ENCODE peak calls at places on chromosomes 11 and 22, in six cellular contexts. One of them, this sample, is unnamed.

GRCh38 chr22:39680486-39680885 is 109.9 kb downstream of the CACNA1I start:
- DNase-seq in WERI-Rb-1: no peak
- DNase-seq in heart right ventricle: no peak
- DNase-seq in PC-9: no peak
- DNase-seq in aorta: no peak
- DNase-seq in fibroblast of lung: no peak
- DNase-seq in this sample: no peak

GRCh38 chr11:65116370-65117205 is 913 bp downstream of the ZNHIT2 start:
- DNase-seq in fibroblast of lung: peak; percentile 27
- DNase-seq in aorta: no peak
- DNase-seq in WERI-Rb-1: no peak
- DNase-seq in heart right ventricle: no peak
- DNase-seq in PC-9: peak; percentile 51
- DNase-seq in this sample: no peak

GRCh38 chr11:8229299-8230177 is 34.1 kb downstream of the LMO1 start:
- DNase-seq in aorta: no peak
- DNase-seq in fibroblast of lung: peak; percentile 11
- DNase-seq in PC-9: peak; percentile 69
- DNase-seq in heart right ventricle: peak; percentile 38
- DNase-seq in WERI-Rb-1: no peak
- DNase-seq in this sample: peak; percentile 85

GRCh38 chr11:87097582-87097981 is 59.8 kb downstream of the TMEM135 start:
- DNase-seq in PC-9: peak; percentile 10
- DNase-seq in heart right ventricle: peak; percentile 28
- DNase-seq in aorta: no peak
- DNase-seq in fibroblast of lung: peak; percentile 29
- DNase-seq in WERI-Rb-1: peak; percentile 42
- DNase-seq in this sample: peak; percentile 31

GRCh38 chr11:95660038-95660437 is 129.5 kb downstream of the FAM76B start:
- DNase-seq in heart right ventricle: no peak
- DNase-seq in fibroblast of lung: no peak
- DNase-seq in WERI-Rb-1: peak; percentile 9
- DNase-seq in PC-9: no peak
- DNase-seq in aorta: no peak
- DNase-seq in this sample: no peak

GRCh38 chr22:19553201-19553600 is 29.0 kb upstream of the CLDN5 start:
- DNase-seq in fibroblast of lung: no peak
- DNase-seq in WERI-Rb-1: no peak
- DNase-seq in PC-9: no peak
- DNase-seq in heart right ventricle: no peak
- DNase-seq in aorta: no peak
- DNase-seq in this sample: no peak

GRCh38 chr11:112219476-112220232 is 6.6 kb upstream of the PTS start:
- DNase-seq in fibroblast of lung: peak; percentile 86
- DNase-seq in WERI-Rb-1: peak; percentile 31
- DNase-seq in PC-9: peak; percentile 25
- DNase-seq in heart right ventricle: peak; percentile 54
- DNase-seq in aorta: no peak
- DNase-seq in this sample: peak; percentile 62

GRCh38 chr11:100639140-100639539 is 47.9 kb upstream of the ARHGAP42 start:
- DNase-seq in WERI-Rb-1: no peak
- DNase-seq in PC-9: no peak
- DNase-seq in aorta: no peak
- DNase-seq in fibroblast of lung: peak; percentile 84
- DNase-seq in heart right ventricle: no peak
- DNase-seq in this sample: no peak

GRCh38 chr22:49080631-49081030 is 747.0 kb downstream of the BRD1 start:
- DNase-seq in heart right ventricle: no peak
- DNase-seq in fibroblast of lung: no peak
- DNase-seq in WERI-Rb-1: no peak
- DNase-seq in aorta: no peak
- DNase-seq in PC-9: no peak
- DNase-seq in this sample: no peak

GRCh38 chr11:62737196-62737595 is 8.9 kb downstream of the TTC9C start:
- DNase-seq in WERI-Rb-1: no peak
- DNase-seq in heart right ventricle: no peak
- DNase-seq in fibroblast of lung: no peak
- DNase-seq in PC-9: no peak
- DNase-seq in aorta: no peak
- DNase-seq in this sample: no peak

GRCh38 chr11:6443269-6444003 is 2.6 kb upstream of the HPX start:
- DNase-seq in WERI-Rb-1: peak; percentile 68
- DNase-seq in fibroblast of lung: peak; percentile 61
- DNase-seq in PC-9: peak; percentile 16
- DNase-seq in aorta: peak; percentile 58
- DNase-seq in heart right ventricle: peak; percentile 40
- DNase-seq in this sample: peak; percentile 46

GRCh38 chr22:33577862-33578411 is 342.3 kb downstream of the LARGE1 start:
- DNase-seq in fibroblast of lung: no peak
- DNase-seq in PC-9: no peak
- DNase-seq in WERI-Rb-1: no peak
- DNase-seq in aorta: no peak
- DNase-seq in heart right ventricle: no peak
- DNase-seq in this sample: no peak

GRCh38 chr11:46369458-46370152 is 11.9 kb upstream of the MDK start:
- DNase-seq in fibroblast of lung: peak; percentile 69
- DNase-seq in aorta: no peak
- DNase-seq in heart right ventricle: no peak
- DNase-seq in WERI-Rb-1: peak; percentile 91
- DNase-seq in PC-9: peak; percentile 79
- DNase-seq in this sample: peak; percentile 55

GRCh38 chr11:1574256-1575242 is 2.5 kb upstream of the DUSP8 start:
- DNase-seq in aorta: peak; percentile 62
- DNase-seq in fibroblast of lung: peak; percentile 49
- DNase-seq in heart right ventricle: no peak
- DNase-seq in PC-9: peak; percentile 42
- DNase-seq in WERI-Rb-1: peak; percentile 49
- DNase-seq in this sample: peak; percentile 51

GRCh38 chr11:68890490-68891231 is 13.0 kb downstream of the MRPL21 start:
- DNase-seq in WERI-Rb-1: no peak
- DNase-seq in PC-9: no peak
- DNase-seq in aorta: peak; percentile 93
- DNase-seq in fibroblast of lung: peak; percentile 73
- DNase-seq in heart right ventricle: peak; percentile 95
- DNase-seq in this sample: no peak

GRCh38 chr11:106276859-106277436 is 199.5 kb downstream of the AASDHPPT start:
- DNase-seq in PC-9: peak; percentile 2
- DNase-seq in heart right ventricle: no peak
- DNase-seq in aorta: no peak
- DNase-seq in WERI-Rb-1: peak; percentile 20
- DNase-seq in fibroblast of lung: peak; percentile 42
- DNase-seq in this sample: peak; percentile 11

GRCh38 chr11:2586793-2587131 is 113.0 kb downstream of the KCNQ1OT1 start:
- DNase-seq in heart right ventricle: no peak
- DNase-seq in aorta: peak; percentile 24
- DNase-seq in WERI-Rb-1: peak; percentile 5
- DNase-seq in PC-9: no peak
- DNase-seq in fibroblast of lung: no peak
- DNase-seq in this sample: no peak

GRCh38 chr11:31641477-31642062 is 132.0 kb downstream of the ELP4 start:
- DNase-seq in PC-9: peak; percentile 22
- DNase-seq in fibroblast of lung: peak; percentile 43
- DNase-seq in aorta: no peak
- DNase-seq in heart right ventricle: peak; percentile 4
- DNase-seq in WERI-Rb-1: peak; percentile 58
- DNase-seq in this sample: peak; percentile 16

DNA sequence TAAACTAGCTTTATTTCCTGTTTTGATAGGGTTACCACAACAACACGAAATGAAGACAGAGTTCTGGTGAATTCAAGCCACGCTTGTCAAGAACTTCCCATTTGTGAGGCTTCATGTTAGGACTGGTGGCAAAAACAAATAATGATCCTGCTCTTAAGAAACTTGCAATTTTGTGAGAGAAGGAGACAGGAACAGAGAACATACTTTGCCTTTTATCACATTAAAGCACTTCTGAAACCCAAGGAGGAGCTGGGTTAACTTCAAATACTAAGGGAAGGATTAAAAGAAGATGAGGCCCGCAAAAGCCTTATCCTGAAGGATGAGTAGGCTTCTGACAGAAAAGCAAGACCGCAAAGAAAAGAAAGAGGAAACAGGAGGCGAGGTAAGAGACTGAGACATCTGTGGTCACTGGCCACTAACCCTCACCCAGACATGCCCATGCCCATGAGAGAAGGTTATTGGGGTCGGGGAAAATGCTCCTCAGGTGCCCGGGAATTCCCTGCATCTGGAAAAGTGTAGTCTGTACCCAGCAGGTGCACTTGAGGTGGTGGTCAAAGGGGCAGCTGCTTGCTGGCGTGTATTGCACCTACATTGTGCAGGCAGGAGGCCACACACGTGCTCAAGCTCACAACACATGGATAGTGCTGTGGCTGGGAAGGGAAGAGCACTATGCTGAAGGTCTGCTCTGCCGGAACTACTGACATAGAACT is 50.5 kb downstream of the MAPK1 start:
- DNase-seq in fibroblast of lung: peak; percentile 92
- DNase-seq in WERI-Rb-1: no peak
- DNase-seq in PC-9: no peak
- DNase-seq in heart right ventricle: peak; percentile 51
- DNase-seq in aorta: no peak
- DNase-seq in this sample: peak; percentile 68
- H3K27ac ChIP-seq in fibroblast of lung: peak overlapping the region; percentile 91
- H3K27ac ChIP-seq in WERI-Rb-1: no peak overlapping the region
- H3K27ac ChIP-seq in PC-9: peak overlapping the region; percentile 54
- H3K27ac ChIP-seq in heart right ventricle: peak overlapping the region; percentile 78
- H3K27ac ChIP-seq in aorta: no peak overlapping the region
- H3K27ac ChIP-seq in this sample: peak overlapping the region; percentile 93

GRCh38 chr11:124745270-124745834 is 5.6 kb downstream of the NRGN start:
- DNase-seq in heart right ventricle: no peak
- DNase-seq in fibroblast of lung: no peak
- DNase-seq in PC-9: no peak
- DNase-seq in aorta: no peak
- DNase-seq in WERI-Rb-1: no peak
- DNase-seq in this sample: no peak

GRCh38 chr11:124745835-124746620 is 6.0 kb downstream of the VSIG2 start:
- DNase-seq in aorta: no peak
- DNase-seq in heart right ventricle: no peak
- DNase-seq in PC-9: peak; percentile 23
- DNase-seq in WERI-Rb-1: no peak
- DNase-seq in fibroblast of lung: no peak
- DNase-seq in this sample: peak; percentile 47

GRCh38 chr11:124747406-124748099 is 4.5 kb downstream of the VSIG2 start:
- DNase-seq in WERI-Rb-1: no peak
- DNase-seq in heart right ventricle: no peak
- DNase-seq in PC-9: no peak
- DNase-seq in aorta: no peak
- DNase-seq in fibroblast of lung: no peak
- DNase-seq in this sample: no peak

GRCh38 chr11:124748100-124748418 is 4.0 kb downstream of the VSIG2 start:
- DNase-seq in aorta: no peak
- DNase-seq in WERI-Rb-1: no peak
- DNase-seq in PC-9: no peak
- DNase-seq in heart right ventricle: no peak
- DNase-seq in fibroblast of lung: no peak
- DNase-seq in this sample: no peak

DNA sequence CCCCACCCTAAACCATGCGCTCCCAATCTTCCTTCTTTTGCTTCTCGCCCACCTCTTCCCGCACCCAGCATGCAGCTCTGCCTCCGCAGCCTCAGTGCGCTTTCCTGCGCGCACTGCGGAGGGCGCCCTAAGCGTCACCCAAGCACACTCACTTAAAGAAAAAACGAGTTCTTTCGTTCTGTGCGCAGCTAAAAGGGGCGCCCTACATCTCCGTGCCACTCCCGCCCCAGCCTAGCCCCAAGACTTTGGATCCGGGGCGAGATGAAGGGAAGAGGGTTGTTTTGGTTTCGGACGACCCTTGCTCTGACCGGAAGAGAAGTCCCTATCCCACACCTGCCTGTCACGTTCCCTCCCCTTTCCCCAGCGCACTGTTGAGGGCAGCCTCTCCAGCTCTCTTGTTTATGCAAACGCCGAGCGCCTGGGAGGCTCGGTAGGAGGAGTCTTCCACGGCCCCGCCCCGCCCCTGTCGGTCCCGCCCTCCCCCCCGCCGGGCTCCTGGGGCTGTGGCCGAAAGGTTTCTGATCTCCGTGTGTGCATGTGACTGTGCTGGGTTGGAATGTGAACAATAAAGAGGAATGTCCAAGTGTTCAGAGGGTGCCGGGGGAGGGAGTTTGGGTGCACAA is 5.3 kb downstream of the VSIG2 start:
- DNase-seq in WERI-Rb-1: no peak
- DNase-seq in fibroblast of lung: peak; percentile 76
- DNase-seq in aorta: peak; percentile 79
- DNase-seq in heart right ventricle: peak; percentile 75
- DNase-seq in PC-9: peak; percentile 84
- DNase-seq in this sample: peak; percentile 94
- H3K27ac ChIP-seq in WERI-Rb-1: no peak overlapping the region
- H3K27ac ChIP-seq in fibroblast of lung: peak overlapping the region; percentile 38
- H3K27ac ChIP-seq in aorta: no peak overlapping the region
- H3K27ac ChIP-seq in heart right ventricle: peak overlapping the region; percentile 70
- H3K27ac ChIP-seq in PC-9: peak overlapping the region; percentile 90
- H3K27ac ChIP-seq in this sample: peak overlapping the region; percentile 36

DNA sequence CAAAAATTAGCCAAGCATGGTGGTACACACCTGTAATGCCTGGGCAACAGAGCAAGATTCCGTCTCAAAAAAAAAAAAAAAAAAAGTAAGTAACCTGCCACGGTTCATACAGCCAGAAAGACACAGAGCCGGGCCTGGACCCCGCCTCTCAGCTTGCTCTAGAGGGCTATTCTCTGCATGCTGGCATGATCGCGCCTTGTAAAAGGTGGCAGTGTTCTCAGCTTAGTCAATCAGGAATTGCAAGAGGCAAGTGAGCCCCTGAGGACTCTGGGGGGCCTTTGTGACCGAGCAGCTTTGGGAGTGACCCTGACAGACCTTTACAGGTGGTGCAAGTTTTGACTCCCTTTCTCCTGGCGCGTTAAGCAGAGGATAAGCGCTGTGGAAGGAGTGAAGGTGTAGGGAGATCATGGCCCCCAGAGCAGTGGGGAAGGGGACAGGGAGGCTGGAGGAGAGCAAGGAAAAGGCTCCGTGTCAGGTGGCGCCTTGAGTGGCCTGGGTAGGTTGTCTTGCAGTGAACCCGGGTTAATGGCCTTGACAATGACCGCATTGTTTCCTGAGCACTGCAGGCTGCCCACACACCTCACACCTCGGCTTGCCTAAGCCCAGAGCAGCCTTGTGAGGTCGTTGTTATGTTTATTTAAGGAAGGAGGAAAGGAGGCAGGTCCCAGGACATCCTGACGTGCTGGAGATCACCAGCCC is 48.9 kb downstream of the CDPF1 start:
- DNase-seq in PC-9: no peak
- DNase-seq in aorta: no peak
- DNase-seq in heart right ventricle: no peak
- DNase-seq in fibroblast of lung: no peak
- DNase-seq in WERI-Rb-1: no peak
- DNase-seq in this sample: no peak
- H3K27ac ChIP-seq in PC-9: no peak overlapping the region
- H3K27ac ChIP-seq in aorta: no peak overlapping the region
- H3K27ac ChIP-seq in heart right ventricle: no peak overlapping the region
- H3K27ac ChIP-seq in fibroblast of lung: no peak overlapping the region
- H3K27ac ChIP-seq in WERI-Rb-1: no peak overlapping the region
- H3K27ac ChIP-seq in this sample: no peak overlapping the region

DNA sequence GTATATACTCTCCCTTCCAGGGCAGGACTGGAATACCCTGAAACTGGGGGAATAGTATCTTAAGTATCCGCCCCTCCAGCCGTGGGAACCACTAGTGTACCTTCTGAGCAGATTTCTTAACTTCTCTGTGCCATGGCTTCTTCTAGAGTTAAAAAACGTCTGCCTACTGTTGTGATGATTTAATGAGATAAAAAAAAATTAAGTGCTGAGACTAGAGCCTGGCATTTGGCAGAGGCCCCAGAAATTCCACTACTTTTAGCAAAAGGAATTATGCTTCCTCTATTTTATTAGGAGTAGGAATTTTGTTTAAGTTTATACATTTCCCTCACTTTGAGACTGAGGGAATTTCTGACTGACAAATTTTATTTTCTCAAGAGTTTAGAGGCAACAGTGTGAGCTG is 371.2 kb upstream of the B3GAT1 start:
- DNase-seq in PC-9: no peak
- DNase-seq in fibroblast of lung: no peak
- DNase-seq in WERI-Rb-1: no peak
- DNase-seq in heart right ventricle: no peak
- DNase-seq in aorta: no peak
- DNase-seq in this sample: no peak
- H3K27ac ChIP-seq in PC-9: no peak overlapping the region
- H3K27ac ChIP-seq in fibroblast of lung: no peak overlapping the region
- H3K27ac ChIP-seq in WERI-Rb-1: no peak overlapping the region
- H3K27ac ChIP-seq in heart right ventricle: no peak overlapping the region
- H3K27ac ChIP-seq in aorta: no peak overlapping the region
- H3K27ac ChIP-seq in this sample: no peak overlapping the region